ENCODE peak calls at places on chromosomes 4 and X, in ten cellular contexts. A, U, X, L, G, N, B, V, H and R are unnamed samples.

GRCh38 chrX:46574337-46574940 is 874 bp downstream of the CHST7 start:
- DNase-seq in A (no peak), U (peak; percentile 16), X (peak; percentile 39), L (no peak), G (no peak), N (peak; percentile 54), B (peak; percentile 69), V (peak; percentile 37), H (no peak), R (peak; percentile 69)

GRCh38 chr4:24988776-24989175 is 42.0 kb downstream of the LGI2 start:
- DNase-seq in A (no peak), U (peak; percentile 55), X (peak; percentile 84), L (peak; percentile 16), G (no peak), N (no peak), B (no peak), V (peak; percentile 71), H (no peak), R (no peak)

GRCh38 chr4:154406022-154406835 is 85.4 kb downstream of the DCHS2 start:
- DNase-seq in A (no peak), U (no peak), X (no peak), L (no peak), G (no peak), N (no peak), B (no peak), V (no peak), H (no peak), R (no peak)

GRCh38 chr4:2330119-2331042 is 68.5 kb upstream of the MXD4 start:
- DNase-seq in A (no peak), U (peak; percentile 87), X (no peak), L (peak; percentile 36), G (no peak), N (no peak), B (no peak), V (peak; percentile 88), H (no peak), R (no peak)

GRCh38 chr4:100462206-100462605 is 55.6 kb downstream of the EMCN start:
- DNase-seq in A (no peak), U (no peak), X (no peak), L (no peak), G (no peak), N (no peak), B (no peak), V (no peak), H (no peak), R (no peak)

GRCh38 chrX:78652971-78653822 is 5.9 kb downstream of the RTL3 start:
- DNase-seq in A (peak; percentile 71), U (peak; percentile 87), X (no peak), L (peak; percentile 11), G (no peak), N (no peak), B (no peak), V (peak; percentile 84), H (no peak), R (peak; percentile 31)

GRCh38 chr4:19969492-19969891 is 282.2 kb upstream of the SLIT2 start:
- DNase-seq in A (no peak), U (peak; percentile 55), X (no peak), L (no peak), G (no peak), N (no peak), B (no peak), V (no peak), H (no peak), R (no peak)

GRCh38 chr4:180513076-180513475 is 1730.1 kb upstream of the TENM3 start:
- DNase-seq in A (no peak), U (no peak), X (no peak), L (no peak), G (no peak), N (no peak), B (no peak), V (no peak), H (no peak), R (no peak)

GRCh38 chr4:40992472-40993298 is 221.7 kb downstream of the APBB2 start:
- DNase-seq in A (peak; percentile 43), U (peak; percentile 93), X (no peak), L (no peak), G (no peak), N (no peak), B (no peak), V (peak; percentile 95), H (no peak), R (peak; percentile 77)

GRCh38 chrX:57155171-57155570 is 18.0 kb upstream of the SPIN2A start:
- DNase-seq in A (no peak), U (no peak), X (no peak), L (no peak), G (no peak), N (no peak), B (no peak), V (no peak), H (no peak), R (no peak)
- TF ChIP-seq CTCF in A (no peak), U (no peak), X (no peak), L (no peak), G (no peak), N (no peak), B (no peak), V (no peak), H (no peak), R (no peak)

DNA sequence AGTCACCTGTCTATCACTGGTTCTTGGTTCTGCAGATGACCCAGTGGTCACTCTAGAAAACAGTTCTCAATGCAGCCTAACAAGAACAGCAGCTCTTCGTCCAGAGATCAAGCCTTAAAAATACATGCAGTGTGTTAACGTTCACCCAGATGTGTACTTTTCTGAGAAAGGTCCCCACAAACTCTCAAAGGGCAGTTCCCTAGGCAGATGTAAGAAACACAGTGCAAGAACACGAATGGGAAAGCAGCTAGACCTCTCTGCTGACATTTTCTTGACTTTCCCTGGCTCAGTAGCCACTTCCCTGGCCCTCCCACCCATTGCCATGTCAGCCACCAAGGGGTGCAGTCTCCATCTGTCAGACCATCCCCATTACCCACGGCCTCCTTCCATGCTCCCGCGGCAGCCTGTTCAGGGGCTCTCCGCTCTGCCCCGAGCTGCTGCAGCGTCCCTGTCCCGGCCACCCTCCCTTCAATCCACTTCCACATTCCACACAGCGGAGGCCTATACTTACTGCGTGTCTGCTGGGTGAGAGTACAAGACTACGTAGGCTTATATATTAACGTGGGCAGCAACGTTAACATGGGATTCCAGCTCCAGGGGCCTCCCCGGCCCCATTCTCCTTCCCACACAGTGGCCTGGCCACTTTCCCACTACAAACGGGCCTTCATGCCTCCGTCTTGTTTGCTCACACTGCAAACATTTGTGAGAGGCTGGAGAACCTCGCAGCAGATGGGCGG is 34.3 kb downstream of the IRF2 start:
- DNase-seq in A (no peak), U (peak; percentile 39), X (no peak), L (no peak), G (peak; percentile 44), N (peak; percentile 58), B (no peak), V (peak; percentile 82), H (no peak), R (no peak)
- TF ChIP-seq CTCF in A (no peak), U (no peak), X (no peak), L (no peak), G (no peak), N (no peak), B (no peak), V (no peak), H (no peak), R (no peak)

GRCh38 chr4:75786526-75786925 is 62.1 kb downstream of the USO1 start:
- DNase-seq in A (peak; percentile 27), U (no peak), X (no peak), L (no peak), G (no peak), N (no peak), B (no peak), V (no peak), H (no peak), R (no peak)

GRCh38 chr4:75781328-75781727 is 57.0 kb downstream of the USO1 start:
- DNase-seq in A (no peak), U (peak; percentile 27), X (no peak), L (no peak), G (no peak), N (no peak), B (no peak), V (no peak), H (no peak), R (no peak)

GRCh38 chr4:75790024-75790423 is 65.6 kb downstream of the USO1 start:
- DNase-seq in A (no peak), U (no peak), X (no peak), L (no peak), G (no peak), N (no peak), B (no peak), V (no peak), H (no peak), R (no peak)

GRCh38 chr4:75786938-75787337 is 62.6 kb downstream of the USO1 start:
- DNase-seq in A (no peak), U (peak; percentile 11), X (no peak), L (no peak), G (no peak), N (no peak), B (no peak), V (no peak), H (no peak), R (no peak)
- TF ChIP-seq CTCF in A (no peak), U (no peak), X (no peak), L (no peak), G (no peak), N (no peak), B (no peak), V (no peak), H (no peak), R (no peak)

GRCh38 chr4:7299051-7299907 is 106.9 kb downstream of the SORCS2 start:
- DNase-seq in A (no peak), U (no peak), X (no peak), L (no peak), G (no peak), N (no peak), B (no peak), V (no peak), H (no peak), R (no peak)

GRCh38 chr4:7301126-7301785 is 108.9 kb downstream of the SORCS2 start:
- DNase-seq in A (no peak), U (no peak), X (no peak), L (no peak), G (no peak), N (no peak), B (no peak), V (no peak), H (no peak), R (no peak)

GRCh38 chr4:7299908-7300710 is 107.8 kb downstream of the SORCS2 start:
- DNase-seq in A (no peak), U (no peak), X (no peak), L (no peak), G (no peak), N (no peak), B (no peak), V (no peak), H (no peak), R (no peak)

GRCh38 chr4:7301846-7302630 is 109.7 kb downstream of the SORCS2 start:
- DNase-seq in A (no peak), U (no peak), X (no peak), L (no peak), G (no peak), N (no peak), B (no peak), V (no peak), H (no peak), R (no peak)

DNA sequence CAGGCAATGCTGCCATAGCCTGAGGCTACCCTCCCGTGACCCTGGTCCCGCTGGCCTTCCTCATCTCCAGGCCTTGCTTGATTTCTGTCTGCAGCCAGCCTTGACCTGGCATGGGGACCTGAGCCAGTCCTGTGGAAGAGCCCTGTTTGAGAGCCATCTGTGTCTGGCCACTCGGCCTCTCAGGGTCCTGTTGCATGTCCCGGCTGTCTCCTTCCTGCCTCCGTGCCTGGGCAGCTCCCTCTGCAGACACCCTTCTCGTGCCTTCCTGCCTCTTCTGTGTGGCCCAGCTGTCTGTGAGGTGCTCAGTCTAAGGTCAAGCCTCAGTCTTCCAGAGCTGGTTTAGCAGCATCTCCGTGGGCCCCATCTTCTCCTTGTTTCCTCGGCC is 108.4 kb downstream of the SORCS2 start:
- DNase-seq in A (no peak), U (no peak), X (no peak), L (no peak), G (no peak), N (no peak), B (no peak), V (no peak), H (no peak), R (no peak)
- TF ChIP-seq CTCF in A (no peak), U (no peak), X (no peak), L (no peak), G (no peak), N (no peak), B (no peak), V (no peak), H (no peak), R (no peak)